ENCODE peak calls at places on chromosome 22, in four cellular contexts. One of them, this sample, is unnamed.

GRCh38 chr22:30751529-30751928 is 56.9 kb downstream of the OSBP2 start:
- DNase-seq in foreskin keratinocyte: no peak
- DNase-seq in dorsolateral prefrontal cortex: no peak
- DNase-seq in GM23248: no peak
- DNase-seq in this sample: no peak

GRCh38 chr22:49671331-49672012 is 156.2 kb downstream of the BRD1 start:
- DNase-seq in foreskin keratinocyte: no peak
- DNase-seq in dorsolateral prefrontal cortex: no peak
- DNase-seq in GM23248: no peak
- DNase-seq in this sample: no peak

GRCh38 chr22:50027639-50028537 is 15.3 kb upstream of the IL17REL start:
- DNase-seq in foreskin keratinocyte: peak
- DNase-seq in dorsolateral prefrontal cortex: peak
- DNase-seq in GM23248: peak
- DNase-seq in this sample: peak

GRCh38 chr22:43017525-43018290 is 2.8 kb upstream of the PACSIN2 start:
- DNase-seq in foreskin keratinocyte: no peak
- DNase-seq in dorsolateral prefrontal cortex: no peak
- DNase-seq in GM23248: no peak
- DNase-seq in this sample: no peak

GRCh38 chr22:45993841-45994240 is 16.9 kb upstream of the WNT7B start:
- DNase-seq in foreskin keratinocyte: no peak
- DNase-seq in dorsolateral prefrontal cortex: no peak
- DNase-seq in GM23248: no peak
- DNase-seq in this sample: no peak

GRCh38 chr22:25362215-25362882 is 142.9 kb downstream of the CRYBB2 start:
- DNase-seq in foreskin keratinocyte: no peak
- DNase-seq in dorsolateral prefrontal cortex: peak
- DNase-seq in GM23248: peak
- DNase-seq in this sample: no peak

GRCh38 chr22:27459955-27460354 is 341.6 kb downstream of the MN1 start:
- DNase-seq in foreskin keratinocyte: no peak
- DNase-seq in dorsolateral prefrontal cortex: no peak
- DNase-seq in GM23248: peak
- DNase-seq in this sample: no peak

GRCh38 chr22:48756146-48757111 is 1071.2 kb downstream of the BRD1 start:
- DNase-seq in foreskin keratinocyte: no peak
- DNase-seq in dorsolateral prefrontal cortex: no peak
- DNase-seq in GM23248: no peak
- DNase-seq in this sample: no peak

GRCh38 chr22:44870021-44870420 is 117.6 kb downstream of the ARHGAP8 start:
- DNase-seq in foreskin keratinocyte: peak
- DNase-seq in dorsolateral prefrontal cortex: peak
- DNase-seq in GM23248: peak
- DNase-seq in this sample: peak

GRCh38 chr22:43526951-43527350 is 115.1 kb downstream of the MPPED1 start:
- DNase-seq in foreskin keratinocyte: no peak
- DNase-seq in dorsolateral prefrontal cortex: no peak
- DNase-seq in GM23248: no peak
- DNase-seq in this sample: no peak

GRCh38 chr22:23837496-23837859 is 1.3 kb downstream of the DERL3 start:
- DNase-seq in foreskin keratinocyte: no peak
- DNase-seq in dorsolateral prefrontal cortex: no peak
- DNase-seq in GM23248: no peak
- DNase-seq in this sample: no peak

GRCh38 chr22:22674473-22674872 is 30.1 kb downstream of the GGTLC2 start:
- DNase-seq in foreskin keratinocyte: no peak
- DNase-seq in dorsolateral prefrontal cortex: no peak
- DNase-seq in GM23248: no peak
- DNase-seq in this sample: no peak

GRCh38 chr22:31277741-31278642 is 14.3 kb downstream of the PIK3IP1 start:
- DNase-seq in foreskin keratinocyte: no peak
- DNase-seq in dorsolateral prefrontal cortex: no peak
- DNase-seq in GM23248: no peak
- DNase-seq in this sample: no peak

GRCh38 chr22:38652858-38653257 is 3.3 kb downstream of the FAM227A start:
- DNase-seq in foreskin keratinocyte: peak
- DNase-seq in dorsolateral prefrontal cortex: no peak
- DNase-seq in GM23248: no peak
- DNase-seq in this sample: no peak
- H3K27ac ChIP-seq in foreskin keratinocyte: no peak
- H3K27ac ChIP-seq in dorsolateral prefrontal cortex: no peak
- H3K27ac ChIP-seq in GM23248: no peak
- H3K27ac ChIP-seq in this sample: peak

GRCh38 chr22:21652010-21652546 is 10.0 kb downstream of the SDF2L1 start:
- DNase-seq in foreskin keratinocyte: peak
- DNase-seq in dorsolateral prefrontal cortex: peak
- DNase-seq in GM23248: peak
- DNase-seq in this sample: no peak

GRCh38 chr22:21650823-21651520 is 8.9 kb downstream of the SDF2L1 start:
- DNase-seq in foreskin keratinocyte: no peak
- DNase-seq in dorsolateral prefrontal cortex: no peak
- DNase-seq in GM23248: peak
- DNase-seq in this sample: no peak

GRCh38 chr22:21650280-21650679 is 8.2 kb downstream of the SDF2L1 start:
- DNase-seq in foreskin keratinocyte: no peak
- DNase-seq in dorsolateral prefrontal cortex: no peak
- DNase-seq in GM23248: no peak
- DNase-seq in this sample: no peak

GRCh38 chr22:21651521-21652009 is 9.5 kb downstream of the SDF2L1 start:
- DNase-seq in foreskin keratinocyte: no peak
- DNase-seq in dorsolateral prefrontal cortex: no peak
- DNase-seq in GM23248: no peak
- DNase-seq in this sample: no peak

GRCh38 chr22:21652547-21653545 is 10.7 kb downstream of the SDF2L1 start:
- DNase-seq in foreskin keratinocyte: no peak
- DNase-seq in dorsolateral prefrontal cortex: no peak
- DNase-seq in GM23248: no peak
- DNase-seq in this sample: no peak
- H3K27ac ChIP-seq in foreskin keratinocyte: peak
- H3K27ac ChIP-seq in dorsolateral prefrontal cortex: no peak
- H3K27ac ChIP-seq in GM23248: no peak
- H3K27ac ChIP-seq in this sample: no peak

GRCh38 chr22:17999851-18000250 is 24.5 kb downstream of the MICAL3 start:
- DNase-seq in foreskin keratinocyte: no peak
- DNase-seq in dorsolateral prefrontal cortex: no peak
- DNase-seq in GM23248: no peak
- DNase-seq in this sample: no peak

GRCh38 chr22:17998913-17999312 is 25.4 kb downstream of the MICAL3 start:
- DNase-seq in foreskin keratinocyte: no peak
- DNase-seq in dorsolateral prefrontal cortex: no peak
- DNase-seq in GM23248: no peak
- DNase-seq in this sample: no peak

GRCh38 chr22:18001040-18001893 is 23.1 kb downstream of the MICAL3 start:
- DNase-seq in foreskin keratinocyte: peak
- DNase-seq in dorsolateral prefrontal cortex: peak
- DNase-seq in GM23248: peak
- DNase-seq in this sample: peak

GRCh38 chr22:17997456-17997855 is 26.9 kb downstream of the MICAL3 start:
- DNase-seq in foreskin keratinocyte: no peak
- DNase-seq in dorsolateral prefrontal cortex: no peak
- DNase-seq in GM23248: peak
- DNase-seq in this sample: no peak

GRCh38 chr22:18000441-18001039 is 23.8 kb downstream of the MICAL3 start:
- DNase-seq in foreskin keratinocyte: no peak
- DNase-seq in dorsolateral prefrontal cortex: no peak
- DNase-seq in GM23248: peak
- DNase-seq in this sample: no peak
- H3K27ac ChIP-seq in foreskin keratinocyte: no peak
- H3K27ac ChIP-seq in dorsolateral prefrontal cortex: peak
- H3K27ac ChIP-seq in GM23248: peak
- H3K27ac ChIP-seq in this sample: peak

DNA sequence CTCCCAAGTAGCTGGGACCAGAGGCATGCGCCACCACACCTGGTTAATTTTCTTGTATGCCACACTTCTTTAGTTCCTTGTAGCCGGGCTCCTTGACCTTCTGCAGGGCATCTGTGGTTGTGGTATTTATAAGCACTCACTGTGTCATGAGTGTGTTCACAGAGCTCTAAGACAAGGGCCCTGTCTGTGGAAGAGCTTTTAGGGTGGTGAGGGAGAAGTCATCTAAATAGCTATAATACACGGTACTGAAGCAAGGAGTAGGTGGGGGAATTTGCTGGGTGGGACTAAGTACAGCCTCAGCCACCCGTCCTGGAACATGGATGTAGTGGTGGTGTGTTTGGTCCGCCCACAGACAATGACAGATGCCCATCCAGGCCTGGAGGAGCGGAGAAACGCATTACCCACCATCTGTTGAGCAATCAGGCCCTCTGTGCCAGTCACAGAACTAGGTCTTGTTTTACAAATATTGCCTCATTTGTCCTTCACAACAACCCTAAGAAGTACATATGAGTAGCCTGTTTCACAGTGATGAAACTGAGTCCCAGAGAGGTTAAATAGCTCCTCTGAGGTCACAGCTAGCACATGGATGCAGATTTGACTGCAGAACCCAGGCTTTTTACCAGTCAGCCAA is 10.1 kb downstream of the ACO2 start:
- DNase-seq in foreskin keratinocyte: no peak
- DNase-seq in dorsolateral prefrontal cortex: peak
- DNase-seq in GM23248: peak
- DNase-seq in this sample: no peak
- H3K27ac ChIP-seq in foreskin keratinocyte: no peak
- H3K27ac ChIP-seq in dorsolateral prefrontal cortex: peak
- H3K27ac ChIP-seq in GM23248: peak
- H3K27ac ChIP-seq in this sample: no peak

This sample was measured in epithelial cell of prostate.